ENCODE peak calls at places on chromosomes 16 and 17, in ten cellular contexts. A is activated CD8-positive, alpha-beta T cell treated with anti-CD3 and anti-CD28 coated beads, Interleukin-2, amount 10 ng/mL, durations not matched to agents 7 days and 5 days; L is caudate nucleus; S is mucosa of descending colon; H is activated CD4-positive, alpha-beta T cell treated with anti-CD3 and anti-CD28 coated beads for 24 hours; K is A549; P is nucleus accumbens; B is OCI-LY7; W is fibroblast of lung; X is neuronal stem cell. F is an unnamed sample.

GRCh38 chr16:75818491-75818890 is 92.2 kb upstream of the CPHXL start:
- DNase-seq in A (no peak), L (no peak), S (no peak), H (no peak), K (no peak), P (no peak), B (no peak), W (no peak), X (no peak), F (no peak)

GRCh38 chr16:21645261-21645721 is 7.1 kb downstream of the IGSF6 start:
- DNase-seq in A (peak), L (no peak), S (no peak), H (no peak), K (no peak), P (no peak), B (peak), W (no peak), X (no peak), F (no peak)

GRCh38 chr16:67104061-67104460 is 5.7 kb upstream of the PHAF1 start:
- DNase-seq in A (no peak), L (no peak), S (no peak), H (no peak), K (peak), P (no peak), B (no peak), W (peak), X (no peak), F (no peak)

GRCh38 chr17:44781553-44782348 is 23.0 kb downstream of the ADAM11 start:
- DNase-seq in A (no peak), L (no peak), S (peak), H (no peak), K (no peak), P (no peak), B (no peak), W (no peak), X (no peak), F (peak)

GRCh38 chr16:25126820-25127232 is 15.3 kb downstream of the LCMT1 start:
- DNase-seq in A (peak), L (no peak), S (peak), H (peak), K (peak), P (peak), B (peak), W (peak), X (no peak), F (no peak)

GRCh38 chr17:43530303-43531081 is 15.6 kb downstream of the ETV4 start:
- DNase-seq in A (no peak), L (no peak), S (no peak), H (no peak), K (no peak), P (no peak), B (no peak), W (peak), X (peak), F (peak)

GRCh38 chr17:55527520-55528118 is 16.4 kb upstream of the SMIM36 start:
- DNase-seq in A (no peak), L (no peak), S (no peak), H (no peak), K (peak), P (peak), B (peak), W (peak), X (peak), F (no peak)

GRCh38 chr16:57184890-57185445 is 871 bp downstream of the PSME3IP1 start:
- DNase-seq in A (peak), L (no peak), S (no peak), H (no peak), K (no peak), P (no peak), B (peak), W (no peak), X (no peak), F (no peak)

GRCh38 chr16:17497648-17498047 is 26.9 kb upstream of the XYLT1 start:
- DNase-seq in A (no peak), L (no peak), S (no peak), H (no peak), K (no peak), P (no peak), B (no peak), W (peak), X (no peak), F (no peak)

GRCh38 chr17:35448214-35448898 is at the start of gene SLFN13:
- DNase-seq in A (peak), L (no peak), S (peak), H (peak), K (peak), P (no peak), B (peak), W (peak), X (peak), F (no peak)

GRCh38 chr17:36934144-36934758 is 3.0 kb upstream of the LHX1 start:
- DNase-seq in A (no peak), L (no peak), S (no peak), H (no peak), K (peak), P (no peak), B (no peak), W (no peak), X (no peak), F (no peak)

GRCh38 chr17:33802349-33803272 is 452.5 kb upstream of the CCL2 start:
- DNase-seq in A (no peak), L (no peak), S (no peak), H (no peak), K (no peak), P (no peak), B (no peak), W (no peak), X (no peak), F (no peak)

GRCh38 chr17:48107137-48108055 is at the start of gene SNX11:
- DNase-seq in A (peak), L (peak), S (peak), H (peak), K (peak), P (peak), B (peak), W (peak), X (peak), F (peak)

GRCh38 chr17:78678220-78678554 is 101.0 kb upstream of the DNAH17 start:
- DNase-seq in A (no peak), L (no peak), S (no peak), H (no peak), K (no peak), P (no peak), B (no peak), W (no peak), X (no peak), F (no peak)

GRCh38 chr17:82942166-82943130 is 102.6 kb upstream of the ZNF750 start:
- DNase-seq in A (no peak), L (peak), S (peak), H (no peak), K (no peak), P (no peak), B (no peak), W (no peak), X (no peak), F (peak)

GRCh38 chr17:41738077-41738800 is 3.8 kb upstream of the HAP1 start:
- DNase-seq in A (peak), L (peak), S (peak), H (peak), K (peak), P (peak), B (peak), W (peak), X (peak), F (no peak)

GRCh38 chr17:69187294-69187693 is 41.3 kb downstream of the ABCA10 start:
- DNase-seq in A (no peak), L (no peak), S (no peak), H (no peak), K (no peak), P (no peak), B (no peak), W (no peak), X (no peak), F (no peak)

GRCh38 chr16:46673320-46674013 is 15.5 kb downstream of the VPS35 start:
- DNase-seq in A (peak), L (no peak), S (no peak), H (no peak), K (peak), P (no peak), B (peak), W (peak), X (peak), F (no peak)

GRCh38 chr16:450800-451512 is 25.5 kb downstream of the RAB11FIP3 start:
- DNase-seq in A (no peak), L (no peak), S (no peak), H (no peak), K (no peak), P (no peak), B (no peak), W (no peak), X (no peak), F (no peak)

GRCh38 chr16:5325932-5326331 is 228.3 kb upstream of the EEF2KMT start:
- DNase-seq in A (no peak), L (no peak), S (no peak), H (no peak), K (no peak), P (no peak), B (no peak), W (no peak), X (no peak), F (no peak)

GRCh38 chr17:77391668-77392375 is 251.1 kb downstream of the SEC14L1 start:
- DNase-seq in A (peak), L (no peak), S (no peak), H (no peak), K (peak), P (no peak), B (no peak), W (peak), X (no peak), F (no peak)

GRCh38 chr17:74807925-74808324 is 31.8 kb upstream of the NAT9 start:
- DNase-seq in A (no peak), L (peak), S (no peak), H (no peak), K (no peak), P (no peak), B (no peak), W (peak), X (no peak), F (no peak)

GRCh38 chr17:42050360-42051012 is at the start of gene C17orf113:
- DNase-seq in A (peak), L (peak), S (peak), H (peak), K (peak), P (peak), B (no peak), W (peak), X (peak), F (no peak)